ENCODE peak calls at places on chromosomes 12 and 14, in nine cellular contexts. J is WERI-Rb-1, T is psoas muscle, N is fibroblast of lung, S is tibial artery, I is endodermal cell, Y is uterus, C is spleen, P is brain microvascular endothelial cell. R is an unnamed sample.

GRCh38 chr12:31853977-31854376 is 105.2 kb upstream of the RESF1 start:
- DNase-seq in J (no peak), T (no peak), N (no peak), S (no peak), I (no peak), Y (no peak), C (no peak), P (no peak), R (no peak)

GRCh38 chr12:1799068-1799881 is 21.1 kb upstream of the LRTM2 start:
- DNase-seq in J (peak; percentile 5), T (peak; percentile 45), N (no peak), S (peak; percentile 62), I (peak; percentile 57), Y (no peak), C (peak; percentile 75), P (no peak), R (no peak)

GRCh38 chr12:3106564-3106963 is 29.4 kb downstream of the TSPAN9 start:
- DNase-seq in J (no peak), T (no peak), N (no peak), S (no peak), I (no peak), Y (no peak), C (no peak), P (no peak), R (no peak)

GRCh38 chr14:86654558-86655184 is 1124.7 kb downstream of the FLRT2 start:
- DNase-seq in J (peak; percentile 78), T (no peak), N (peak; percentile 3), S (no peak), I (peak; percentile 91), Y (peak; percentile 17), C (no peak), P (peak; percentile 27), R (peak; percentile 24)

GRCh38 chr12:6052940-6053329 is 71.5 kb downstream of the VWF start:
- DNase-seq in J (no peak), T (no peak), N (peak; percentile 76), S (no peak), I (no peak), Y (no peak), C (no peak), P (peak; percentile 40), R (no peak)

GRCh38 chr12:54228471-54228870 is 39.7 kb upstream of the SMUG1 start:
- DNase-seq in J (no peak), T (no peak), N (no peak), S (no peak), I (no peak), Y (no peak), C (no peak), P (no peak), R (no peak)

GRCh38 chr12:55930771-55931316 is at the start of gene DGKA:
- DNase-seq in J (peak; percentile 46), T (no peak), N (peak; percentile 71), S (no peak), I (peak; percentile 86), Y (peak; percentile 48), C (peak; percentile 90), P (peak; percentile 49), R (peak; percentile 77)

GRCh38 chr12:47509398-47509851 is 196.4 kb downstream of the RPAP3 start:
- DNase-seq in J (no peak), T (no peak), N (peak; percentile 86), S (no peak), I (no peak), Y (no peak), C (no peak), P (peak; percentile 7), R (peak; percentile 61)

GRCh38 chr12:11973396-11973795 is 97.3 kb upstream of the BCL2L14 start:
- DNase-seq in J (no peak), T (no peak), N (no peak), S (no peak), I (peak; percentile 27), Y (no peak), C (no peak), P (no peak), R (no peak)

DNA sequence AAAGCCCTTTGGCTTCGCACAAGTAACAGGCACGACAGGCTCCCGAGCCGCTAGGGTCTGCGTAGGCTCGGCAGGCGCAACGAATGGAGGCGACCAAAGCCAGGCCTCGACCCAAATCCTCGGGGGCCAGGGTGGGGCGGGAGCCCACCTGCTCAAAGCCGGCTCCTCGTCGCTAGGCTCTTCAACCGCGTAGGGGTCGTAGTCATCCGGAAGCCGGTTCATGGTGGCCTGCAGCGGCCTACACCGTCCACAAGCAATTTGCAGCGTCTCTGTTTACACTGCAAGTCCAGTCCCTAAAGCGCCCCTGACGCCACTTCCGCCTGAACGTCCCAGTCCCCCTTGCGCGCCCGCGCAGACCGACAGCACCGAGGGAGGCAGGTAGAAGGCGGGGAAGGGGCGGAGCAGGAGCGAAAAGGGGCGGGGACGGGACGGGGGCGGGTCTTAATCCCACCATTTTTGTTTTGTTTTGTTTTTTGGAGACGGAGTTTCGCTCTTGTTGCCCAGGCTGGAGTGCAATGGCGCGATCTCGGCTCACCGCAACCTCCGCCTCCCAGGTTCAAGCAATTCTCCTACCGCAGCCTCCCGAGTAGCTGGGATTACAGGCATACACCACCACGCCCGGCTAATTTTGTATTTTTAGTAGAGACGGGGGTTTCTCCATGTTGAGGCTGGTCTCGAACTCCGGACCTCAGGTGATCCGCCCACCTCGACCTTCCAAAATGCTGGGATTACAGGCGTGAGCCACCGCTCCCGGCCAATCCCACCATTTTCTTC is at the start of gene EAPP:
- DNase-seq in J (peak; percentile 97), T (peak; percentile 99), N (peak; percentile 97), S (peak; percentile 99), I (peak; percentile 99), Y (peak; percentile 98), C (peak; percentile 100), P (peak; percentile 96), R (peak; percentile 96)
- TF ChIP-seq CTCF in J (no peak), T (no peak), N (no peak), S (peak; percentile 25), I (no peak), Y (no peak), C (no peak), P (no peak), R (no peak)

GRCh38 chr12:115763376-115763775 is 514.1 kb downstream of the MED13L start:
- DNase-seq in J (no peak), T (no peak), N (no peak), S (no peak), I (no peak), Y (no peak), C (no peak), P (no peak), R (no peak)
- H3K27ac ChIP-seq in J (no peak overlapping the region), T (no peak overlapping the region), N (no peak overlapping the region), S (no peak overlapping the region), I (no peak overlapping the region), Y (no peak overlapping the region), C (no peak overlapping the region), P (no peak overlapping the region), R (peak overlapping the region; percentile 88)

DNA sequence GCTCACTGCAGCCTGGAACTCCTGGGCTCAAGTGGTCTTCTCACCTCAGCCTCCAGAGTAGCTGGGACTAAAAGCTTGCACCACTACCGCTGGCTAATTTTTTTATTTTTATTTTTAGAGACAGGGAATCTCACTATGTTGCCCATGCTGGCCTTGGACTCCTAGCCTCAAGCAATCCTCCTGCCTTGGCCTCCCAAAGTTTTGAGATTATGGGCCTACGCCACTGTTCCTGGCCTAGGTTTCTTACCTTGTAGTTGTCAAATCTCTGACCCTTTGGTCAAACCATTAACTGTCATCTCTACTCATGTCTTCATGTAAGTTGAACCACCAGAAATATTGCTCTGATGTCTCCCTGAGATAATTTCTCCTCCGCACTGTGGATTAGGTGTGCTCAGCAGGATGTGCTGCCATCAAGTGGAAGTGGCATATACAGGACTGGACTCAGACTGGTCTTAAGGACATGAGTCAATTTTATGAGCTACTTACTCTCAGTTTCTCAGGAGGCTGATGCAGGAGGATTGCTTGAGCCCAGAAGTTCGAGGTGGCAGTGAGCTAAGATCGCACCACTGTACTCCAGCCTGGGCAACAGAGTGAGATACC is 28.5 kb downstream of the ACTR6 start:
- DNase-seq in J (peak; percentile 39), T (no peak), N (peak; percentile 5), S (no peak), I (peak; percentile 51), Y (no peak), C (no peak), P (no peak), R (no peak)
- TF ChIP-seq CTCF in J (peak; percentile 33), T (no peak), N (no peak), S (no peak), I (no peak), Y (no peak), C (no peak), P (peak; percentile 39), R (no peak)

GRCh38 chr12:50620050-50620974 is 115.5 kb downstream of the DIP2B start:
- DNase-seq in J (no peak), T (no peak), N (peak; percentile 98), S (no peak), I (peak; percentile 68), Y (no peak), C (no peak), P (peak; percentile 94), R (peak; percentile 83)
- H3K27ac ChIP-seq in J (no peak overlapping the region), T (no peak overlapping the region), N (no peak overlapping the region), S (no peak overlapping the region), I (peak overlapping the region; percentile 27), Y (no peak overlapping the region), C (no peak overlapping the region), P (peak overlapping the region; percentile 63), R (peak overlapping the region; percentile 93)

GRCh38 chr14:49882826-49883694 is 9.8 kb upstream of the ARF6 start:
- DNase-seq in J (no peak), T (no peak), N (peak; percentile 22), S (no peak), I (no peak), Y (no peak), C (no peak), P (peak; percentile 55), R (no peak)

GRCh38 chr14:49881296-49882006 is 11.4 kb upstream of the ARF6 start:
- DNase-seq in J (no peak), T (no peak), N (no peak), S (no peak), I (no peak), Y (no peak), C (no peak), P (no peak), R (no peak)

GRCh38 chr14:49880267-49881064 is 12.4 kb upstream of the ARF6 start:
- DNase-seq in J (no peak), T (no peak), N (peak; percentile 24), S (no peak), I (no peak), Y (no peak), C (peak; percentile 75), P (no peak), R (no peak)

GRCh38 chr14:49876563-49877127 is 16.2 kb upstream of the ARF6 start:
- DNase-seq in J (no peak), T (no peak), N (no peak), S (no peak), I (no peak), Y (no peak), C (no peak), P (no peak), R (no peak)

GRCh38 chr14:49879683-49880204 is 13.1 kb upstream of the ARF6 start:
- DNase-seq in J (peak; percentile 55), T (no peak), N (peak; percentile 51), S (no peak), I (peak; percentile 86), Y (peak; percentile 50), C (no peak), P (peak; percentile 31), R (no peak)
- TF ChIP-seq CTCF in J (peak; percentile 83), T (peak; percentile 51), N (peak; percentile 72), S (peak; percentile 49), I (peak; percentile 87), Y (peak; percentile 20), C (peak; percentile 69), P (peak; percentile 86), R (peak; percentile 38)